ENCODE peak calls at places on chromosome 3, in seven cellular contexts. O is GM23338, S is HepG2, P is A549, X is HCT116, Y is K562, I is SK-N-SH. W is an unnamed sample. For H3K4me1, the result is how much of the 10 kb centered on the place peaks cover.

GRCh38 chr3:127629462-127630403 is 748 bp downstream of the PODXL2 start:
- DNase-seq in Y (peak), X (no peak), S (no peak), I (peak), P (no peak), O (no peak), W (no peak)

GRCh38 chr3:120418866-120419490 is 31.8 kb downstream of the FSTL1 start:
- DNase-seq in O (peak), X (peak), I (peak), S (peak), P (peak), Y (peak), W (peak)

GRCh38 chr3:11385908-11386307 is 113.7 kb downstream of the ATG7 start:
- DNase-seq in S (no peak), X (no peak), Y (no peak), I (no peak), P (peak), O (peak), W (no peak)

GRCh38 chr3:136385457-136385856 is 135.3 kb downstream of the PCCB start:
- DNase-seq in X (no peak), S (no peak), O (no peak), Y (no peak), P (no peak), I (no peak), W (no peak)

GRCh38 chr3:52397676-52398399 is 47.1 kb downstream of the SEMA3G start:
- DNase-seq in O (no peak), I (no peak), X (no peak), S (no peak), Y (no peak), P (no peak), W (no peak)

GRCh38 chr3:134315286-134316106 is 58.8 kb downstream of the AMOTL2 start:
- DNase-seq in O (peak), X (no peak), S (no peak), P (no peak), Y (no peak), I (no peak), W (no peak)

GRCh38 chr3:14602804-14603644 is 48.5 kb upstream of the CCDC174 start:
- DNase-seq in X (no peak), O (peak), I (peak), P (no peak), S (no peak), Y (no peak), W (no peak)

GRCh38 chr3:160150066-160150465 is 75.2 kb upstream of the C3orf80 start:
- DNase-seq in X (no peak), P (no peak), O (no peak), S (no peak), I (no peak), Y (no peak), W (no peak)

GRCh38 chr3:175601521-175601920 is 742.4 kb downstream of the NAALADL2 start:
- DNase-seq in X (no peak), P (no peak), Y (no peak), I (no peak), O (no peak), S (no peak), W (no peak)

GRCh38 chr3:171018151-171018935 is 8.2 kb downstream of the SLC2A2 start:
- DNase-seq in S (no peak), P (no peak), Y (peak), X (no peak), I (no peak), O (peak), W (no peak)

GRCh38 chr3:192833177-192833890 is 84.3 kb downstream of the MB21D2 start:
- DNase-seq in Y (no peak), X (no peak), I (no peak), S (no peak), O (no peak), P (peak), W (no peak)

GRCh38 chr3:105458518-105459215 is 92.0 kb downstream of the ALCAM start:
- DNase-seq in X (no peak), P (no peak), I (no peak), S (no peak), Y (no peak), O (no peak), W (no peak)

GRCh38 chr3:28777806-28778475 is 429.3 kb upstream of the AZI2 start:
- DNase-seq in O (no peak), S (no peak), P (no peak), Y (no peak), I (no peak), X (no peak), W (no peak)

GRCh38 chr3:113531826-113532697 is at the start of gene SIDT1:
- DNase-seq in O (peak), P (peak), S (no peak), Y (no peak), I (peak), X (no peak), W (no peak)

GRCh38 chr3:184685646-184686045 is 26.2 kb downstream of the MAGEF1 start:
- DNase-seq in I (peak), X (no peak), P (no peak), S (no peak), O (peak), Y (no peak), W (no peak)

GRCh38 chr3:38150780-38151528 is 12.5 kb downstream of the MYD88 start:
- DNase-seq in Y (peak), P (no peak), I (no peak), S (no peak), O (peak), X (no peak), W (no peak)

GRCh38 chr3:18223591-18224338 is 201.4 kb downstream of the SATB1 start:
- DNase-seq in X (no peak), P (no peak), S (no peak), O (no peak), Y (no peak), I (peak), W (no peak)

GRCh38 chr3:53074761-53075742 is 29.2 kb upstream of the SFMBT1 start:
- DNase-seq in O (peak), S (no peak), P (no peak), Y (no peak), I (no peak), X (no peak), W (no peak)

GRCh38 chr3:101721650-101721917 is 2.8 kb upstream of the CEP97 start:
- DNase-seq in P (no peak), I (no peak), S (no peak), X (no peak), O (peak), Y (no peak), W (no peak)

GRCh38 chr3:64143399-64144130 is 81.7 kb downstream of the PRICKLE2 start:
- DNase-seq in I (no peak), O (no peak), P (peak), Y (no peak), S (no peak), X (no peak), W (no peak)

GRCh38 chr3:126525853-126526667 is 2.1 kb downstream of the CHST13 start:
- DNase-seq in Y (no peak), X (no peak), P (no peak), O (no peak), S (no peak), I (no peak), W (no peak)

GRCh38 chr3:133527306-133527705 is 46.2 kb upstream of the CDV3 start:
- DNase-seq in P (no peak), S (no peak), X (no peak), O (no peak), Y (no peak), I (no peak), W (no peak)

GRCh38 chr3:120393252-120393651 is 44.1 kb upstream of the LRRC58 start:
- DNase-seq in P (no peak), O (no peak), I (no peak), X (no peak), S (no peak), Y (no peak), W (no peak)

GRCh38 chr3:151037746-151038145 is 47.7 kb upstream of the MED12L start:
- DNase-seq in X (peak), S (no peak), Y (no peak), I (no peak), O (no peak), P (peak), W (no peak)

GRCh38 chr3:149377408-149378111 is at the start of gene TM4SF1:
- DNase-seq in I (no peak), X (no peak), Y (no peak), S (peak), P (peak), O (peak), W (peak)

GRCh38 chr3:85081191-85081895 is 122.6 kb downstream of the CADM2 start:
- DNase-seq in I (no peak), O (peak), S (no peak), X (no peak), Y (no peak), P (peak), W (no peak)

GRCh38 chr3:168865022-168865551 is 769.4 kb upstream of the GOLIM4 start:
- DNase-seq in Y (peak), I (peak), S (no peak), P (peak), X (no peak), O (peak), W (no peak)

GRCh38 chr3:129611446-129611800 is 4.9 kb upstream of the PLXND1 start:
- DNase-seq in I (no peak), Y (no peak), P (no peak), S (no peak), O (no peak), X (no peak), W (no peak)

DNA sequence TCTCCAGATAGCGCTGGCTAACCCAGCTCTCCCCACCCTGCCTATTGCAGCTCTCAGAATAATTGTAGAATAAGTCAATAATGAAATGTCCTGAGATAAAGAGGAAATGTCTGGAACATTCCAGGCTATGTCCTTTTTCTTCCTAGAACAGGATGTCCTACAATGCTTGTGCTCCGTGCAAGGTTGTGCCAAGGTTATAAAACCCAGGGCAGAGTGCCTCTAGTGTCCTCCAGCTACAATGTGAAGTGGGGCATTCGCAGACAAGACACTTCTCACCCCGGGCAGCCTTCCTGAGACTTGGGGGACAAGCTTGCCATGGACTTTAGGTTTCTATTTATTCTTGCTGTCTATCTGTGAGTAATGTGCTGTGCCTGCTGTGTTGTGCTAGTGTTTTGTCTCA is 900.6 kb downstream of the TUSC7 start:
- DNase-seq in X (no peak), O (no peak), I (no peak), P (no peak), Y (no peak), S (no peak), W (no peak)
- TF ChIP-seq REST in X (no peak), O (no peak), I (no peak), P (no peak), Y (no peak), S (no peak), W (no peak)

GRCh38 chr3:67154429-67154828 is 156.3 kb downstream of the KBTBD8 start:
- DNase-seq in I (no peak), X (no peak), P (no peak), S (peak), Y (no peak), O (peak), W (no peak)
- H3K4me1 ChIP-seq in I (under half), X (under half), P (under half), S (under half), Y (under half), O (under half), W (under half)

DNA sequence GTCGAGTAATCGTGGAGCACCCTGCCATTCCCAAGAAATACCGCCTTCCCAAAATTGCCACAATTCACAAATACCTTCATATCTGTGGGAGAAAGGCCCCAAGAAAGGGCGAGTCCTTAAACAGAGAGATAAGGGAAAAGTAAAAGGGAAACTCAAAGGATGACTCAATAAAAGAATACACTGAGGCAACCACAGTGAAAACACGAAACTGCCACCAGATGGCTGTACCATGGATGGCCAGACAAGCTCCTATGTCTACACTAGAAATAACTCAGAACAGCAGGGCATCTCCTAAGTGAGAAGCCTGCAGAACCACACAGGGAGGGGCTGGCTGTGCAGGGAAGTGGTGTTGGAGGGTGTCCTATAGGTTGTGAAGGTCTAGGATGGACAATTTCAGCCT is 25.0 kb downstream of the SRGAP3 start:
- DNase-seq in O (no peak), S (no peak), Y (no peak), P (no peak), X (no peak), I (no peak), W (no peak)
- TF ChIP-seq REST in O (no peak), S (no peak), Y (no peak), P (no peak), X (no peak), I (no peak), W (no peak)

GRCh38 chr3:188752850-188753249 is 418.9 kb upstream of the TPRG1 start:
- DNase-seq in S (no peak), P (no peak), X (no peak), O (no peak), I (no peak), Y (no peak), W (no peak)

GRCh38 chr3:188747487-188747886 is 424.3 kb upstream of the TPRG1 start:
- DNase-seq in O (no peak), P (no peak), S (no peak), Y (no peak), X (no peak), I (no peak), W (no peak)

GRCh38 chr3:188749830-188750229 is 421.9 kb upstream of the TPRG1 start:
- DNase-seq in P (no peak), O (no peak), X (no peak), S (no peak), I (no peak), Y (no peak), W (no peak)

GRCh38 chr3:188749010-188749617 is 422.7 kb upstream of the TPRG1 start:
- DNase-seq in S (no peak), X (peak), P (peak), I (peak), O (peak), Y (peak), W (peak)

GRCh38 chr3:188750625-188751024 is 421.1 kb upstream of the TPRG1 start:
- DNase-seq in Y (no peak), S (no peak), O (no peak), I (no peak), X (no peak), P (no peak), W (no peak)
- H3K4me1 ChIP-seq in Y (under half), S (under half), O (under half), I (under half), X (under half), P (under half), W (under half)

GRCh38 chr3:106877632-106878031 is 499.6 kb upstream of the CCDC54 start:
- DNase-seq in Y (no peak), I (no peak), X (no peak), P (no peak), O (no peak), S (no peak), W (no peak)
- TF ChIP-seq REST in Y (no peak), I (no peak), X (no peak), P (no peak), O (no peak), S (no peak), W (no peak)

DNA sequence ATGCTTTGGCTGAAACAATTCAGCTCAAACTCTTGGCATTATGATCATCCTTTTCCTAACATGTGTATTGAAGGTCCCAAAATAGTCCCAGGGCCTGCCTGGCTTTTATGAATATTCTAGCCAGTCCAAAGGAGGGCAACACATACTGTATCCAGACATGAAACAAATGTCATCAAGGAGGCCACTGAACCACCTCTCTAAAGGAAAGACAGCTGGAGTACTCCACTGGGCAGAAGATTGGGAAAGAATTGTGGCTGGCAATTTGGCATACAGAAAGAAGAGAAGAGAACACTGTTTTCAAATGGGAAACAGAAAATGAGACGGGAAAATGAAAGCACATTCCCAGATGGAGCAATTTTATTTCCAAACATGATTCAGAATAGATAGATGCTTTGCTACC is 80.6 kb downstream of the NCEH1 start:
- DNase-seq in S (no peak), X (no peak), O (no peak), Y (no peak), I (no peak), P (no peak), W (no peak)
- H3K4me1 ChIP-seq in S (under half), X (under half), O (under half), Y (under half), I (under half), P (under half), W (under half)

GRCh38 chr3:189569473-189569872 is 61.7 kb upstream of the TP63 start:
- DNase-seq in Y (no peak), X (no peak), S (no peak), O (no peak), P (no peak), I (no peak), W (no peak)

GRCh38 chr3:189568931-189569330 is 62.3 kb upstream of the TP63 start:
- DNase-seq in Y (no peak), S (no peak), P (no peak), I (no peak), O (no peak), X (no peak), W (no peak)

GRCh38 chr3:189566550-189566949 is 64.6 kb upstream of the TP63 start:
- DNase-seq in S (no peak), Y (no peak), O (no peak), P (no peak), X (no peak), I (no peak), W (no peak)

GRCh38 chr3:189567322-189567721 is 63.9 kb upstream of the TP63 start:
- DNase-seq in I (no peak), X (no peak), Y (no peak), P (no peak), O (no peak), S (no peak), W (no peak)

GRCh38 chr3:189567772-189568420 is 63.3 kb upstream of the TP63 start:
- DNase-seq in Y (no peak), X (no peak), P (no peak), S (no peak), O (no peak), I (no peak), W (no peak)
- TF ChIP-seq REST in Y (no peak), X (no peak), P (no peak), S (no peak), O (no peak), I (no peak), W (no peak)

W was measured in Panc1.